ENCODE peak calls at places on chromosomes 3 and 15, in four cellular contexts. One of them, this sample, is unnamed.

GRCh38 chr3:184781801-184782200 is 30.2 kb upstream of the VPS8 start:
- DNase-seq in CD8-positive, alpha-beta T cell: no peak
- DNase-seq in uterus: no peak
- DNase-seq in heart right ventricle: no peak
- DNase-seq in this sample: peak; percentile 51

GRCh38 chr3:38117163-38117716 is 19.7 kb downstream of the ACAA1 start:
- DNase-seq in CD8-positive, alpha-beta T cell: no peak
- DNase-seq in uterus: no peak
- DNase-seq in heart right ventricle: peak; percentile 43
- DNase-seq in this sample: no peak

GRCh38 chr3:71076361-71076997 is 507.0 kb downstream of the FOXP1 start:
- DNase-seq in CD8-positive, alpha-beta T cell: no peak
- DNase-seq in uterus: no peak
- DNase-seq in heart right ventricle: no peak
- DNase-seq in this sample: no peak

GRCh38 chr3:48411606-48412374 is 18.1 kb downstream of the PLXNB1 start:
- DNase-seq in CD8-positive, alpha-beta T cell: no peak
- DNase-seq in uterus: no peak
- DNase-seq in heart right ventricle: no peak
- DNase-seq in this sample: peak; percentile 37

GRCh38 chr3:65712156-65712555 is 326.6 kb downstream of the MAGI1 start:
- DNase-seq in CD8-positive, alpha-beta T cell: no peak
- DNase-seq in uterus: no peak
- DNase-seq in heart right ventricle: no peak
- DNase-seq in this sample: no peak

GRCh38 chr15:91980502-91981267 is 127.2 kb downstream of the SLCO3A1 start:
- DNase-seq in CD8-positive, alpha-beta T cell: no peak
- DNase-seq in uterus: no peak
- DNase-seq in heart right ventricle: no peak
- DNase-seq in this sample: no peak

GRCh38 chr3:192253138-192253537 is 474.2 kb downstream of the FGF12 start:
- DNase-seq in CD8-positive, alpha-beta T cell: no peak
- DNase-seq in uterus: no peak
- DNase-seq in heart right ventricle: no peak
- DNase-seq in this sample: no peak

GRCh38 chr3:148146947-148147346 is 550.8 kb upstream of the AGTR1 start:
- DNase-seq in CD8-positive, alpha-beta T cell: no peak
- DNase-seq in uterus: no peak
- DNase-seq in heart right ventricle: no peak
- DNase-seq in this sample: no peak

GRCh38 chr15:58396181-58396580 is 35.6 kb upstream of the LIPC start:
- DNase-seq in CD8-positive, alpha-beta T cell: no peak
- DNase-seq in uterus: no peak
- DNase-seq in heart right ventricle: no peak
- DNase-seq in this sample: no peak

GRCh38 chr15:33608714-33609113 is 297.9 kb downstream of the RYR3 start:
- DNase-seq in CD8-positive, alpha-beta T cell: no peak
- DNase-seq in uterus: no peak
- DNase-seq in heart right ventricle: no peak
- DNase-seq in this sample: peak; percentile 44

GRCh38 chr3:174218011-174218410 is 641.1 kb upstream of the NAALADL2 start:
- DNase-seq in CD8-positive, alpha-beta T cell: no peak
- DNase-seq in uterus: no peak
- DNase-seq in heart right ventricle: no peak
- DNase-seq in this sample: no peak

GRCh38 chr15:98568382-98569017 is 79.8 kb upstream of the IGF1R start:
- DNase-seq in CD8-positive, alpha-beta T cell: no peak
- DNase-seq in uterus: no peak
- DNase-seq in heart right ventricle: no peak
- DNase-seq in this sample: no peak

GRCh38 chr15:82894971-82895520 is 57.5 kb downstream of the HOMER2 start:
- DNase-seq in CD8-positive, alpha-beta T cell: no peak
- DNase-seq in uterus: no peak
- DNase-seq in heart right ventricle: no peak
- DNase-seq in this sample: peak; percentile 36

GRCh38 chr3:138948371-138949001 is 1.5 kb downstream of the FOXL2NB start:
- DNase-seq in CD8-positive, alpha-beta T cell: no peak
- DNase-seq in uterus: no peak
- DNase-seq in heart right ventricle: no peak
- DNase-seq in this sample: peak; percentile 61

GRCh38 chr3:51957520-51958205 is 2.5 kb downstream of the GPR62 start:
- DNase-seq in CD8-positive, alpha-beta T cell: no peak
- DNase-seq in uterus: no peak
- DNase-seq in heart right ventricle: no peak
- DNase-seq in this sample: no peak

GRCh38 chr3:14110699-14111098 is 14.0 kb downstream of the CHCHD4 start:
- DNase-seq in CD8-positive, alpha-beta T cell: no peak
- DNase-seq in uterus: no peak
- DNase-seq in heart right ventricle: no peak
- DNase-seq in this sample: no peak

GRCh38 chr15:38189651-38190280 is 62.9 kb upstream of the SPRED1 start:
- DNase-seq in CD8-positive, alpha-beta T cell: no peak
- DNase-seq in uterus: no peak
- DNase-seq in heart right ventricle: no peak
- DNase-seq in this sample: no peak

GRCh38 chr3:45547764-45548683 is 46.5 kb upstream of the LIMD1 start:
- DNase-seq in CD8-positive, alpha-beta T cell: no peak
- DNase-seq in uterus: no peak
- DNase-seq in heart right ventricle: peak; percentile 57
- DNase-seq in this sample: no peak
- H3K4me3 ChIP-seq in CD8-positive, alpha-beta T cell: no peak overlapping the region
- H3K4me3 ChIP-seq in uterus: no peak overlapping the region
- H3K4me3 ChIP-seq in heart right ventricle: no peak overlapping the region
- H3K4me3 ChIP-seq in this sample: no peak overlapping the region

GRCh38 chr3:69009559-69010410 is 3.7 kb downstream of the EOGT start:
- DNase-seq in CD8-positive, alpha-beta T cell: no peak
- DNase-seq in uterus: peak; percentile 38
- DNase-seq in heart right ventricle: no peak
- DNase-seq in this sample: peak; percentile 68
- H3K4me3 ChIP-seq in CD8-positive, alpha-beta T cell: no peak overlapping the region
- H3K4me3 ChIP-seq in uterus: no peak overlapping the region
- H3K4me3 ChIP-seq in heart right ventricle: no peak overlapping the region
- H3K4me3 ChIP-seq in this sample: no peak overlapping the region

DNA sequence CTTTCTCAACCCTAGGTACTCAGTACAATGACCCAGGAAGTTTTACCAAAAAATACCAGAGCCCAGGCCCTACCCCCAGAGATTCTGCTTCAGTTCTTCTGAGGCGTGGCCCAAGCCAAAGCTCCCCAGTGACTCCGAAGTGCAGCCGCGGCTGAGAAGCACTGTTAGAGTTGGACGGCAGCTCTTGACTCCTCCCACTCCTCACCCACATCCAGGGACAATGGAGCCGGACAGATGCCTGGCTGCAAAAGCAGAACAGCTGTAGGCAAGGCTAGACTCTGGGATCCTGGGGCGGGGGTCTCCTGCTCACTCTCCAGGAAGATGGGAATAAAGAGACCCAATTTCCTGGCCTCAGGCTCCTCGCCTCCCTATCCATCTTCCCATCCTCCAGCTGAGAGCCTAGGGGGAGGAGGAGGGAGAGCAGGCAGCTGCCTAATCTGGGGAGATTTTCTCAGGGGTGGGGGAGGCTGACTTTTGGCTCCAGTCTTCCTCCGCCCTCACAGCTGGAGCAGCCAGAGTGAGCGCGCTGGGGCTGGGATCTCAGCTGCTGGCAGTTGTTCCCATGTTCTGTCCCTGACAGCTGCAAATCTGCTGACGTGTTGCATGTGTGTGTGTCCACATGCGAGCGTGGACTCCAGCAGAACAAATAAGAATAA is 223.8 kb downstream of the OPA1 start:
- DNase-seq in CD8-positive, alpha-beta T cell: no peak
- DNase-seq in uterus: peak; percentile 76
- DNase-seq in heart right ventricle: peak; percentile 82
- DNase-seq in this sample: peak; percentile 68
- H3K4me3 ChIP-seq in CD8-positive, alpha-beta T cell: no peak overlapping the region
- H3K4me3 ChIP-seq in uterus: no peak overlapping the region
- H3K4me3 ChIP-seq in heart right ventricle: no peak overlapping the region
- H3K4me3 ChIP-seq in this sample: no peak overlapping the region

DNA sequence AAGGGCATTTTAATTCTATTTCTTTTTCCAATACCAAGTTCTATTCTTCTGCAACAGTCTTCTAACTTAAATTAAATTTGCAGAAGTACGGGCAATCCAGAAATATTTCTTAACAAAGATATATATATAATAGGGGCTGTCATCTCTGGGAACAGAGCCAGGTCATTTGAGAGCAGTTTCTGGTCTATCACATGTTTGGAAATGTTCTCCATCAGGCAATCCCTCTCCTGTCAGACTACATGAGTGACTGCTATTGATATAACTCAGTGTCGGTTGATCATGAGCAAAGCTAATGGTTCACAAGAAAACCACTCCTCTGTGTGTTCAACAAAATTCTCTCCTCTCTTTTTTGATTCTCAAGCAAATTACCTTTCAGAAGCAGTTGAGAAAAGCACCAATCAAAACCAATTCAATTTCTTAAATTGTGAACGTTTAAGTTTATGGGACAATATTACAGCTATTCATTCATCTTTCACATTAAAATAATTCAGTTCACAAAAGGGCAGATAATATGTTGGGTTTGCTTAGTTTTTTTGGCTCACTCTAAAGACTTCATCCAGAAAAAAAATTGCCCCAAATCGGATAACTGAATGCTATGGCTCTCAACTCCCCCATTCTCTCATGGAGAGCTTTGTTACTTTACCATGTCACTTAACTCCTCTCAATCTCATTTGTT is 152.9 kb upstream of the TGFBR2 start:
- DNase-seq in CD8-positive, alpha-beta T cell: no peak
- DNase-seq in uterus: no peak
- DNase-seq in heart right ventricle: no peak
- DNase-seq in this sample: no peak
- H3K4me3 ChIP-seq in CD8-positive, alpha-beta T cell: no peak overlapping the region
- H3K4me3 ChIP-seq in uterus: no peak overlapping the region
- H3K4me3 ChIP-seq in heart right ventricle: no peak overlapping the region
- H3K4me3 ChIP-seq in this sample: no peak overlapping the region

This sample was measured in H7.